ENCODE peak calls at places on chromosomes 16 and 17, in four cellular contexts. One of them, this sample, is unnamed.

GRCh38 chr16:79067600-79067999 is 532.9 kb downstream of the MAF start:
- DNase-seq in A549: no peak
- DNase-seq in K562: no peak
- DNase-seq in HepG2: no peak
- DNase-seq in this sample: no peak

GRCh38 chr17:75181608-75182318 is 996 bp downstream of the SUMO2 start:
- DNase-seq in A549: no peak
- DNase-seq in K562: peak
- DNase-seq in HepG2: no peak
- DNase-seq in this sample: no peak

GRCh38 chr17:48559609-48560451 is 14.9 kb upstream of the HOXB2 start:
- DNase-seq in A549: no peak
- DNase-seq in K562: no peak
- DNase-seq in HepG2: no peak
- DNase-seq in this sample: no peak

GRCh38 chr16:88329726-88330700 is 52.7 kb upstream of the ZNF469 start:
- DNase-seq in A549: no peak
- DNase-seq in K562: no peak
- DNase-seq in HepG2: no peak
- DNase-seq in this sample: no peak

GRCh38 chr17:76707985-76708807 is 2.6 kb downstream of the MXRA7 start:
- DNase-seq in A549: no peak
- DNase-seq in K562: peak
- DNase-seq in HepG2: peak
- DNase-seq in this sample: peak

GRCh38 chr16:57863434-57864160 is 61.3 kb upstream of the KIFC3 start:
- DNase-seq in A549: peak
- DNase-seq in K562: no peak
- DNase-seq in HepG2: peak
- DNase-seq in this sample: peak

GRCh38 chr17:48002920-48003685 is 32.2 kb downstream of the CDK5RAP3 start:
- DNase-seq in A549: no peak
- DNase-seq in K562: no peak
- DNase-seq in HepG2: no peak
- DNase-seq in this sample: peak

GRCh38 chr17:53428913-53429312 is 393.8 kb upstream of the KIF2B start:
- DNase-seq in A549: no peak
- DNase-seq in K562: no peak
- DNase-seq in HepG2: no peak
- DNase-seq in this sample: no peak

GRCh38 chr17:76394166-76394565 is 9.8 kb downstream of the SPHK1 start:
- DNase-seq in A549: no peak
- DNase-seq in K562: no peak
- DNase-seq in HepG2: no peak
- DNase-seq in this sample: no peak

GRCh38 chr16:24988593-24989338 is 26.4 kb downstream of the ARHGAP17 start:
- DNase-seq in A549: peak
- DNase-seq in K562: no peak
- DNase-seq in HepG2: peak
- DNase-seq in this sample: no peak

GRCh38 chr16:87960851-87961250 is 9.6 kb downstream of the BANP start:
- DNase-seq in A549: no peak
- DNase-seq in K562: no peak
- DNase-seq in HepG2: no peak
- DNase-seq in this sample: no peak

GRCh38 chr16:53922805-53923645 is 219.1 kb downstream of the FTO start:
- DNase-seq in A549: no peak
- DNase-seq in K562: no peak
- DNase-seq in HepG2: no peak
- DNase-seq in this sample: no peak

GRCh38 chr16:47965439-47965838 is 190.4 kb downstream of the ABCC12 start:
- DNase-seq in A549: no peak
- DNase-seq in K562: no peak
- DNase-seq in HepG2: no peak
- DNase-seq in this sample: no peak

GRCh38 chr17:50632637-50633036 is 2.0 kb upstream of the ABCC3 start:
- DNase-seq in A549: no peak
- DNase-seq in K562: no peak
- DNase-seq in HepG2: no peak
- DNase-seq in this sample: no peak

GRCh38 chr17:50629902-50630301 is 4.8 kb upstream of the ABCC3 start:
- DNase-seq in A549: no peak
- DNase-seq in K562: no peak
- DNase-seq in HepG2: no peak
- DNase-seq in this sample: no peak

GRCh38 chr17:50630524-50631194 is 4.0 kb upstream of the ABCC3 start:
- DNase-seq in A549: peak
- DNase-seq in K562: peak
- DNase-seq in HepG2: peak
- DNase-seq in this sample: peak

GRCh38 chr17:50631908-50632571 is 2.6 kb upstream of the ABCC3 start:
- DNase-seq in A549: no peak
- DNase-seq in K562: no peak
- DNase-seq in HepG2: no peak
- DNase-seq in this sample: no peak

GRCh38 chr17:50631195-50631907 is 3.3 kb upstream of the ABCC3 start:
- DNase-seq in A549: no peak
- DNase-seq in K562: no peak
- DNase-seq in HepG2: no peak
- DNase-seq in this sample: no peak
- TF ChIP-seq NR3C1 in A549: no peak
- TF ChIP-seq NR3C1 in K562: no peak
- TF ChIP-seq NR3C1 in HepG2: no peak
- TF ChIP-seq NR3C1 in this sample: no peak

DNA sequence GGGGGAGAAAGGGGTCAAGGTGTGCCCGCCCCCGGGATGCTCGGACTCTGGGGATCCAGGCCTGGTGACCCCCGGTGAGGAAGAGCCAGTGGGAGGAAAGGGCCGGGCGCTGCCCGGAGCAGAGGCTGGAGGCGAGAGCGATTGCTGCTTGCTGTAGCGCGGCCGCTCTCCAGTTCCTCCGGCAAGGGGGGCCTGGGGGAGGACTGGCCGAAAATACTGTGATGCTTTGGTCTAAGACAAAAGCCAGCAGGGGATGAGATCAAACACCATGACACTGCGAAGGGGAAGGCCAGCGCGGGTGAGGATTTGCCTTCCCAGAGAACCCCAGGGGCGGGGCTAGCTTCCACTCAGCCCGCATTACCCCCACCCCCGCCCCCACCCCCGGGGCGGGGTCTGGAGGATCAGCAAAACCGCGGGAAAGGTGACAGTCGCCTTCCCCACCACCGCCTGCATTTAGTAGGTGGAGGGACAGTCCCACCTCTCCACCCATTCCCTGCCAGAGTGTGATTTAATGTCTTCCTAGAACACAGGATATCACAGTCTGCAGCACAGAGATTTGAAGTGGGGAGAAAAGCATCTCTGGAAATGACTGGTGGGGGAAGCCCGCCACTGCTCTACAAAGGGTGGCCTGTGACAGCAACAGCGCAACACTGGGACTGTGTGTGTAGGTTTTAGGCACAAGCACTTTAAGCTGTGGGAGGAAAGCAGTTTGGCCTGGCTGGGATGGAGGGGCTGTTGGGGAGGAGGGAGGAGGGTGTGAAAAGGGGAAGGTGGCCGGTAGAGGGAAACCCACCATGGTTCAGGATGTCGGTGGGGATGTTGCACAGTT is 25.7 kb downstream of the MRC2 start:
- DNase-seq in A549: peak
- DNase-seq in K562: peak
- DNase-seq in HepG2: no peak
- DNase-seq in this sample: peak
- TF ChIP-seq USF2 in A549: no peak
- TF ChIP-seq USF2 in K562: no peak
- TF ChIP-seq USF2 in HepG2: no peak
- TF ChIP-seq USF2 in this sample: no peak

DNA sequence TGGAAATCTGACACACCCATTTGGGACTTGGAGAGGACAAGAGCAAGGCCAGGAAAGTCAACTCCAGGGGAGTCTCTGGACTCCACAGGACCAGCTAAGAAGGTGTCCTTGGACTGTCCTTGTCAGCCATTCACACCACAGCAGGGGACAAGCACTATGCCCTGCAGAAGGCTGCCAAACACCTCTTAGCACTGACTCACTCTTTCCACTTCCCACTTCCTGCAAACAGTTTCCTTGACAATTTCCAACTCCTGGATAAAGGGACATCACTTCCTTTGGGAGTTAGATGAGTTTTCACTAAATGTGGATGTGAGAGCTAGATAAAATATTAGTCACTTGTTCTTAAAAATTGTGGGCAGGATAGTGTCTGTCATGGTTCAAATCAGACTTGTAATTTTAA is 37.8 kb upstream of the BCAR1 start:
- DNase-seq in A549: no peak
- DNase-seq in K562: no peak
- DNase-seq in HepG2: no peak
- DNase-seq in this sample: no peak
- TF ChIP-seq NR3C1 in A549: no peak
- TF ChIP-seq NR3C1 in K562: no peak
- TF ChIP-seq NR3C1 in HepG2: no peak
- TF ChIP-seq NR3C1 in this sample: no peak

GRCh38 chr16:55760665-55761035 is 72.2 kb downstream of the CES1 start:
- DNase-seq in A549: no peak
- DNase-seq in K562: no peak
- DNase-seq in HepG2: no peak
- DNase-seq in this sample: no peak
- TF ChIP-seq USF2 in A549: no peak
- TF ChIP-seq USF2 in K562: no peak
- TF ChIP-seq USF2 in HepG2: no peak
- TF ChIP-seq USF2 in this sample: no peak

GRCh38 chr17:42311240-42312034 is 23.1 kb downstream of the STAT5A start:
- DNase-seq in A549: no peak
- DNase-seq in K562: peak
- DNase-seq in HepG2: peak
- DNase-seq in this sample: peak
- TF ChIP-seq NR3C1 in A549: no peak
- TF ChIP-seq NR3C1 in K562: no peak
- TF ChIP-seq NR3C1 in HepG2: no peak
- TF ChIP-seq NR3C1 in this sample: no peak

DNA sequence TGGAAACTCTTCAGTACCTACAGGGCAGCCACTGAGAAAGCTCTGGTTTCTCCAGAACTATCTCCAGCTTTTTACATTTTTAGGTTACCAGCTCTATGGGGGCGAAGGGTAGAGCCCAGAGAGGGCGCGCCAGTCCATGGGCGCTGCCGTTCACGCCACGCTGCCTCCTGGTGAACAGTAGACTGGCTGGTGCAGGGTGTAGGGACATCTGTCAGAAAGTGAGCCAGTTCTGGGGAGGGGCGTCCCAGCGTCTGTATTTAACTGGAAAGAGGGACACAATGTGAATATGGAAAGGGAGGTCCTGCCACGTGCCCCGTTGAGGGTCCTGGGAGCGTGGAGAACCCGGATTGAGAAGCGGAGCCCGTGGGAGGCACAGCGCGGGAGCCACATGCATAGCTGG is 16.4 kb upstream of the CLEC18A start:
- DNase-seq in A549: no peak
- DNase-seq in K562: no peak
- DNase-seq in HepG2: no peak
- DNase-seq in this sample: no peak
- TF ChIP-seq USF2 in A549: no peak
- TF ChIP-seq USF2 in K562: no peak
- TF ChIP-seq USF2 in HepG2: no peak
- TF ChIP-seq USF2 in this sample: no peak

GRCh38 chr16:66948034-66948821 is 12.8 kb upstream of the CES3 start:
- DNase-seq in A549: no peak
- DNase-seq in K562: no peak
- DNase-seq in HepG2: no peak
- DNase-seq in this sample: no peak
- TF ChIP-seq NR3C1 in A549: no peak
- TF ChIP-seq NR3C1 in K562: no peak
- TF ChIP-seq NR3C1 in HepG2: no peak
- TF ChIP-seq NR3C1 in this sample: no peak

GRCh38 chr17:73545633-73546032 is 98.6 kb downstream of the SDK2 start:
- DNase-seq in A549: no peak
- DNase-seq in K562: no peak
- DNase-seq in HepG2: no peak
- DNase-seq in this sample: no peak

GRCh38 chr17:73546121-73546520 is 98.1 kb downstream of the SDK2 start:
- DNase-seq in A549: no peak
- DNase-seq in K562: no peak
- DNase-seq in HepG2: no peak
- DNase-seq in this sample: no peak

GRCh38 chr17:73545109-73545508 is 99.1 kb downstream of the SDK2 start:
- DNase-seq in A549: no peak
- DNase-seq in K562: no peak
- DNase-seq in HepG2: no peak
- DNase-seq in this sample: no peak

GRCh38 chr17:73542323-73542722 is 101.9 kb downstream of the SDK2 start:
- DNase-seq in A549: no peak
- DNase-seq in K562: no peak
- DNase-seq in HepG2: no peak
- DNase-seq in this sample: no peak

GRCh38 chr17:73544333-73544732 is 99.9 kb downstream of the SDK2 start:
- DNase-seq in A549: no peak
- DNase-seq in K562: no peak
- DNase-seq in HepG2: no peak
- DNase-seq in this sample: no peak
- TF ChIP-seq USF2 in A549: no peak
- TF ChIP-seq USF2 in K562: no peak
- TF ChIP-seq USF2 in HepG2: no peak
- TF ChIP-seq USF2 in this sample: no peak

DNA sequence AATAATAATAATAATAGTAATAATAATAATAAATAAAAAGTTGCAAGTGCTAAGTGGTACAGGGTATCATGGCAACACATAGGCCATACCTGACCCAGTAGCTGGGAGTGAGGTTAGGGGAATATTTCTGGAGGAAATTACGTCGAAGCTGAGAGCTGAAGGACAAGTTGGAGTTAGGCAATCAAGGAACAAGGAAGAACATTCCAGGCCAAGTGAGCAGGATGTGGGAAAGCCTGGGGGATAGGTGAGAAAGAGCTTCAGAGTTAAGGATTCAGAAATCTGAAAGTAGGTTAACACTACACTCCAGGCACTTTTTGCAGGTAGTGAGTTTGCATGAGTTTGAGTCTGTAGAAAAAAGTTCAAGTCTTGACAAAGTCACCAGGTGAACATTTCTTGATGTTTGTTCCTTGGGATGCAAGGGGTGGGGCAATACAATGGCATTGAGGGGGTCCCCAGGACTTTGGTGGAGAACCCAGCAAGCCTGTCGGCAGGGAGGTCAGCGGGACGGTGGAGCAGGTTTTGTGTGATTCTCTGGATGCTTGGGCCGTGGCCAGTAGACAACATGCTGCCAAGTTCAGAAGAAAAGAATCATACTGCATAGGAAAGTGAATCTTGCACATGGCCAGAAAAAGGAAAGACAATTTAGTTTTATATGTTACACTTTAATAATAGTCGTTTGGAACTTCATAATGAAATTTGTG is 27.7 kb upstream of the MPHOSPH6 start:
- DNase-seq in A549: no peak
- DNase-seq in K562: no peak
- DNase-seq in HepG2: no peak
- DNase-seq in this sample: no peak
- TF ChIP-seq NR3C1 in A549: no peak
- TF ChIP-seq NR3C1 in K562: no peak
- TF ChIP-seq NR3C1 in HepG2: no peak
- TF ChIP-seq NR3C1 in this sample: no peak

This sample was measured in WTC11.